ENCODE peak calls at places on chromosomes 11 and 22, in six cellular contexts. C is activated CD8-positive, alpha-beta memory T cell treated with anti-CD3 and anti-CD28 coated beads for 24 hours; W is CD8-positive, alpha-beta T cell; B is stimulated activated naive CD4-positive, alpha-beta T cell; N is iPS DF 6.9; X is fibroblast of villous mesenchyme. Y is an unnamed sample.

GRCh38 chr11:114099392-114100178 is 40.1 kb downstream of the ZBTB16 start:
- DNase-seq in C (no peak), X (peak), W (no peak), N (no peak), B (no peak), Y (no peak)

GRCh38 chr22:32306561-32306960 is 51.1 kb upstream of the RFPL3 start:
- DNase-seq in W (no peak), X (no peak), B (no peak), N (no peak), C (no peak), Y (no peak)

GRCh38 chr11:72740562-72741428 is 11.4 kb downstream of the ARAP1 start:
- DNase-seq in X (no peak), W (no peak), N (no peak), B (no peak), C (no peak), Y (no peak)

GRCh38 chr11:34819740-34820482 is 96.3 kb downstream of the APIP start:
- DNase-seq in W (no peak), N (no peak), C (no peak), X (peak), B (peak), Y (no peak)

GRCh38 chr11:60265373-60266214 is 14.9 kb upstream of the MS4A4A start:
- DNase-seq in B (peak), N (peak), C (no peak), X (peak), W (no peak), Y (no peak)

GRCh38 chr11:2444301-2445106 is at the start of the genes KCNQ1 and TRPM5:
- DNase-seq in B (peak), W (peak), N (no peak), X (no peak), C (peak), Y (no peak)

GRCh38 chr11:128904872-128905344 is 13.8 kb downstream of the KCNJ5 start:
- DNase-seq in N (no peak), C (no peak), B (no peak), X (peak), W (no peak), Y (no peak)

GRCh38 chr11:103897156-103897555 is 139.3 kb upstream of the DDI1 start:
- DNase-seq in B (no peak), W (no peak), C (no peak), X (peak), N (no peak), Y (no peak)

GRCh38 chr11:28679795-28680194 is 571.6 kb downstream of the METTL15 start:
- DNase-seq in B (no peak), X (peak), C (no peak), N (no peak), W (no peak), Y (no peak)

GRCh38 chr11:46342237-46342636 is 5.0 kb upstream of the DGKZ start:
- DNase-seq in B (peak), X (peak), W (no peak), C (no peak), N (no peak), Y (no peak)

GRCh38 chr22:46674367-46674781 is 54.2 kb downstream of the GRAMD4 start:
- DNase-seq in W (peak), C (peak), N (no peak), B (peak), X (no peak), Y (no peak)

GRCh38 chr22:46269564-46269963 is 1.8 kb downstream of the TTC38 start:
- DNase-seq in C (no peak), B (no peak), X (no peak), N (no peak), W (no peak), Y (no peak)

GRCh38 chr11:133239530-133239929 is 292.8 kb downstream of the OPCML start:
- DNase-seq in W (no peak), N (no peak), C (no peak), B (no peak), X (no peak), Y (peak)

GRCh38 chr11:120271672-120272071 is 31.7 kb downstream of the POU2F3 start:
- DNase-seq in N (no peak), W (no peak), B (no peak), C (no peak), X (no peak), Y (no peak)

GRCh38 chr11:14065153-14065552 is 102.6 kb downstream of the SPON1 start:
- DNase-seq in B (peak), X (no peak), W (no peak), C (no peak), N (no peak), Y (no peak)

GRCh38 chr11:72762641-72763304 is 10.6 kb upstream of the ARAP1 start:
- DNase-seq in C (no peak), W (no peak), N (no peak), B (no peak), X (no peak), Y (no peak)

Y was measured in iPS DF 19.7.